ENCODE peak calls at places on chromosomes 6 and 20, in eight cellular contexts. J is IMR-90, S is hepatocyte, G is lower lobe of right lung, P is astrocyte of the spinal cord, K is HFF-Myc, Y is foreskin fibroblast, W is psoas muscle. T is an unnamed sample.

GRCh38 chr6:81900616-81901015 is 148.1 kb upstream of the TENT5A start:
- DNase-seq in J (no peak), S (no peak), G (no peak), P (no peak), K (no peak), Y (no peak), W (no peak), T (no peak)

GRCh38 chr20:16671753-16672152 is 58.1 kb upstream of the SNRPB2 start:
- DNase-seq in J (no peak), S (no peak), G (no peak), P (no peak), K (no peak), Y (no peak), W (no peak), T (no peak)

GRCh38 chr20:14712302-14712739 is 374.9 kb upstream of the FLRT3 start:
- DNase-seq in J (peak; percentile 67), S (peak; percentile 60), G (no peak), P (peak; percentile 40), K (no peak), Y (peak; percentile 28), W (no peak), T (peak; percentile 23)

GRCh38 chr20:39899881-39900280 is 789.2 kb downstream of the MAFB start:
- DNase-seq in J (no peak), S (no peak), G (no peak), P (no peak), K (no peak), Y (no peak), W (no peak), T (no peak)

GRCh38 chr20:52775786-52776185 is 196.4 kb upstream of the TSHZ2 start:
- DNase-seq in J (no peak), S (no peak), G (no peak), P (no peak), K (no peak), Y (no peak), W (no peak), T (no peak)

GRCh38 chr6:137311940-137312339 is 92.8 kb upstream of the IFNGR1 start:
- DNase-seq in J (no peak), S (no peak), G (no peak), P (no peak), K (no peak), Y (no peak), W (no peak), T (no peak)

GRCh38 chr6:46510656-46511055 is 19.4 kb upstream of the RCAN2 start:
- DNase-seq in J (no peak), S (no peak), G (no peak), P (peak; percentile 82), K (no peak), Y (peak; percentile 38), W (no peak), T (peak; percentile 43)

GRCh38 chr20:35541118-35541782 is 628 bp upstream of the ERGIC3 start:
- DNase-seq in J (no peak), S (no peak), G (no peak), P (no peak), K (no peak), Y (no peak), W (no peak), T (no peak)

GRCh38 chr6:42021847-42022754 is 28.2 kb upstream of the TAF8 start:
- DNase-seq in J (no peak), S (no peak), G (no peak), P (no peak), K (no peak), Y (no peak), W (no peak), T (no peak)

GRCh38 chr6:109472132-109472995 is 10.7 kb downstream of the ZBTB24 start:
- DNase-seq in J (no peak), S (no peak), G (no peak), P (no peak), K (no peak), Y (no peak), W (no peak), T (no peak)

GRCh38 chr6:135162678-135163439 is 18.2 kb upstream of the MYB start:
- DNase-seq in J (no peak), S (peak; percentile 8), G (no peak), P (peak; percentile 32), K (no peak), Y (peak; percentile 16), W (peak; percentile 21), T (peak; percentile 40)

GRCh38 chr6:147508871-147509608 is 550 bp downstream of the SAMD5 start:
- DNase-seq in J (no peak), S (peak; percentile 52), G (no peak), P (no peak), K (no peak), Y (no peak), W (peak; percentile 13), T (no peak)

DNA sequence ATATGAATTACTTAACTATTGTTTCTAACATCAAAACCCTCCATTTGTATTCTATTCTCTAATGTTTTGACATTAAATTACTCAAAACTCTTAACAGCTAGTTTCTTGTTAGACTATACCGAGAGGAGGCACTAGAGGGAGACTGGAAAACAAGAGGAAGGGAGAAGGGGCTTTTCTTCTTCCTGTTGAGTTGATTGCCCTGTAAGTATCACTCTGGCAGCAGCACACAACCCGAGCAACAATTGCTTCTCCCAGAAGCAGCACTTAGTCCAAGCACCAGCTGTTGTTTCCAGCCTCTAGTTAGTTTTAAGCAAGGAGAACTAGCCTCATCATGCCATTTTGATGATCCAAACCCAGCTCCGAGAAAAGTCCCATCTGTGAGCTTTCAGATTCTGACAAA is 603.8 kb downstream of the PRKN start:
- DNase-seq in J (no peak), S (peak; percentile 18), G (no peak), P (no peak), K (no peak), Y (no peak), W (no peak), T (peak; percentile 14)
- TF ChIP-seq CTCF in J (no peak), S (peak; percentile 37), G (no peak), P (peak; percentile 28), K (no peak), Y (no peak), W (peak; percentile 8), T (no peak)

DNA sequence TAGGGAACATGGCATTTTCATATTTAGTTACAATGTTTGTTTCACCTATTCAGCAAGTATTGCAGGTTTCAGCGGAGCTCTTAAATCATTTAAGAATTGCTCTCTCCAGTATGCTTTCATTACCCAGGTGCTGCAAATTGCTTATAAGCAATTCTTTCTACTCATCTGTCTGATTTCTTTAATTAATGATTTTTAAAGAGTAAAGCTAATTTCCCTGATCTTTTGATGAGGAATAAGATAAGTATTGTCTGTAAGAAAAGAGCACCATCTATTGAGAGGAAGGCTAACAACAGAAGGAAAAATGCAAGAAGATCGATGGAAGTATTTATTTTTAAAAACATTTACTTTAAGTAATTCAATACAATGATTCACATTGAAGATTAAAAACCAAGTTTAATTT is 2.0 kb downstream of the OPRM1 start:
- DNase-seq in J (no peak), S (no peak), G (no peak), P (no peak), K (no peak), Y (no peak), W (no peak), T (no peak)
- TF ChIP-seq CTCF in J (no peak), S (peak; percentile 15), G (no peak), P (no peak), K (no peak), Y (no peak), W (no peak), T (no peak)

DNA sequence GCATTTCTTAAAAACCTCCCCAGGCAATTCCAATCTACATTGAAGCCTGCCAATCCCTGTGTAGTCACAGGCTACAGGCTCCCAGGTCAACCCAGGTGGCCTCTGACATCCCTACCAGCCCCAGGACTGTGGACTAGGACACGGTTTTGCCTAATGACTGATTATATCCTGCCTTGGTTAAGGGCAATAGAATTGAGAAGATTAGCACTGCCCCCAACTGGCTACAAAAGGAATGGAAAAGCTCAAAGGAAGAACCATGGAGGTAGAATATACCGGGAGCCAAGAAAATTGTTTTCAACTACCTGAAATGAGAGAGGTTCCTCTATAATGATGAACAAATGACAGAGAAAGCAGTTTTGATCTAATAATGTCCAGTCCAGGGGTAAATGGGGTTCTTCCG is 421.1 kb upstream of the AGPAT4 start:
- DNase-seq in J (no peak), S (no peak), G (no peak), P (peak; percentile 24), K (peak; percentile 3), Y (no peak), W (no peak), T (peak; percentile 53)
- TF ChIP-seq CTCF in J (no peak), S (peak; percentile 38), G (peak; percentile 34), P (peak; percentile 61), K (peak; percentile 44), Y (peak; percentile 33), W (peak; percentile 48), T (peak; percentile 56)

GRCh38 chr6:170369439-170369838 is 62.9 kb downstream of the FAM120B start:
- DNase-seq in J (no peak), S (no peak), G (no peak), P (no peak), K (no peak), Y (no peak), W (no peak), T (no peak)
- TF ChIP-seq CTCF in J (no peak), S (no peak), G (no peak), P (no peak), K (no peak), Y (no peak), W (no peak), T (no peak)

DNA sequence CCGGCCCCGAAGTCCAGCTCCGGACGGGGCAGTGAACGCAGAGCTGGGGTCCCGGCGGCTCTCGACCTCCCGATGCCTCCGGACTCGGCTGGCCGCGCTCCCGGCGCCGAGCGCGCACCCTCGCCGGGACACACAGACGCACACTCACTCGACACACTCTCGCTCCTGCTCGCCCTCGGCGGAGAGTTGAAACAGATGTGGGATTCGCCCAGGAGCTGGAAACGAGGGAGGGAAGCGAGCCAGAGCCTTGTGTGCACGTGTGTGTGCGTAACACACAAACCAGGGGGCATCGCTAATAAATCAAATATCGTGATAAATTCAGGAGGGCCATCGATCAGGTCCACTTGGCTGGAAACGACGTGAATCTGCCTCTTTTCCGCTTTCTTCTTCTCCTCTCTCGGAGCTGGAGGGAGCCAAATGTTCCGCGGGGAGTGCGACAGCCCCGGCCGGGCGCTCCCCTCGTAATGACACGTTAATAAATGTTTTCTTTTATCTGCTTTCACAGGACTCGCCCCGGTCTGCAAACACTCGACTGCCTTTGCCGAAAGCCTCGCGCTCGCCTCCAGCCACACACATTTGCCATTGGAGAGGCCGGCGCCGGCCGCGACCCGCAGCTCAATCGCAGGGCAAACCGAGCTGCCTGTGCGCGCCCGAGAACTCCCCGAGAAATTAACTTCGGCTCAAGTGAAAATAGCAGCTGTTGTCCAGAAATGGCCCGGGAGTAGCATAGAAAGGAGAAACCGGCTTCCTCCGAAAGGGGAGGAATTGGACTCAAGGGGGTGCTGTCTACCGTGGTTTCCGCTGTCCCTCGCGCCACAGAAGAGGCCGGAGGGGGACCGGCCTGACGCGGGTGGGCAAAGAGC is 850 bp upstream of the SULF2 start:
- DNase-seq in J (peak; percentile 71), S (peak; percentile 87), G (no peak), P (peak; percentile 73), K (no peak), Y (peak; percentile 73), W (peak; percentile 62), T (peak; percentile 90)
- TF ChIP-seq CTCF in J (peak; percentile 58), S (peak; percentile 89), G (peak; percentile 58), P (peak; percentile 67), K (peak; percentile 72), Y (peak; percentile 79), W (peak; percentile 51), T (peak; percentile 76)

GRCh38 chr6:32087574-32088486 is 21.3 kb downstream of the TNXB start:
- DNase-seq in J (peak; percentile 46), S (peak; percentile 96), G (peak; percentile 88), P (peak; percentile 50), K (no peak), Y (peak; percentile 57), W (peak; percentile 85), T (peak; percentile 94)
- TF ChIP-seq CTCF in J (peak; percentile 48), S (peak; percentile 77), G (peak; percentile 59), P (peak; percentile 54), K (peak; percentile 40), Y (peak; percentile 50), W (peak; percentile 35), T (peak; percentile 54)

T was measured in cardiac fibroblast.